ENCODE peak calls at places on chromosomes 16 and 17, in four cellular contexts. G is foreskin fibroblast, B is GM23338, W is ovary. N is an unnamed sample.
A peak's percentile ranks its signal among the peaks of the same experiment; 100 is the strongest.

GRCh38 chr17:83189673-83190385 is 110.4 kb downstream of the METRNL start:
- DNase-seq in W (peak; percentile 88), B (no peak), G (peak; percentile 88), N (peak; percentile 74)

GRCh38 chr17:79011451-79012147 is 2.0 kb upstream of the CANT1 start:
- DNase-seq in G (peak; percentile 91), W (no peak), B (no peak), N (no peak)

GRCh38 chr16:19429271-19429670 is 11.6 kb downstream of the TMC5 start:
- DNase-seq in G (no peak), W (no peak), B (no peak), N (no peak)

GRCh38 chr17:83084214-83084613 is 4.8 kb downstream of the METRNL start:
- DNase-seq in B (no peak), G (no peak), W (no peak), N (no peak)

GRCh38 chr17:56966277-56966676 is 5.4 kb upstream of the COIL start:
- DNase-seq in B (no peak), W (no peak), G (no peak), N (no peak)

GRCh38 chr17:14442798-14443553 is 142.1 kb downstream of the HS3ST3B1 start:
- DNase-seq in W (no peak), B (no peak), G (no peak), N (no peak)

GRCh38 chr16:54633943-54634362 is 296.7 kb upstream of the IRX5 start:
- DNase-seq in W (no peak), B (peak; percentile 85), G (no peak), N (no peak)

GRCh38 chr17:17740627-17741237 is 59.5 kb downstream of the RAI1 start:
- DNase-seq in B (no peak), G (no peak), W (peak; percentile 64), N (no peak)

GRCh38 chr16:1708768-1709180 is 2.8 kb downstream of the MAPK8IP3 start:
- DNase-seq in G (peak; percentile 52), W (no peak), B (no peak), N (no peak)

DNA sequence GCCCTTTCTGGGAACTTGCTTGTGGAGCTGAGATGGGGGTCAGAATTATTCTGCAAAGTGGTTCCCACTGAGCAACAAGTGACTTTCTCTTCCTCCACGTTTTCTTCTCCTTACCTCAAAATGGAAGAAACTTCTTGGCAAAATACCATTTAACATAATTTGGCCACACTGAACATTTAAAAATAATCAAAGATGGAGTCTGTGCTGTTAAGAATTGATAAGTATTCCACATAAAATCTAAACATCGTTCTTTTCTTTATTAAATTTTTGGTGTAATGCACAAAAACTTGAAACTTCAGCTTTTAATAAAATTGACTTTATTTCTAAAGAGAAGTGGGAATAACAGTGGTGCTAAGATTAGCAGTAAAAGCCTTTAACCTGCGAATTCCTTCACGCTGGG is 164.0 kb downstream of the PRKCA start:
- DNase-seq in G (no peak), B (no peak), W (no peak), N (no peak)
- H3K4me3 ChIP-seq in G (no peak overlapping the region), B (no peak overlapping the region), W (no peak overlapping the region), N (no peak overlapping the region)

GRCh38 chr16:3640632-3641501 is 13.6 kb upstream of the DNASE1 start:
- DNase-seq in W (no peak), G (no peak), B (no peak), N (no peak)
- TF ChIP-seq CTCF in W (no peak), G (no peak), B (no peak), N (no peak)

DNA sequence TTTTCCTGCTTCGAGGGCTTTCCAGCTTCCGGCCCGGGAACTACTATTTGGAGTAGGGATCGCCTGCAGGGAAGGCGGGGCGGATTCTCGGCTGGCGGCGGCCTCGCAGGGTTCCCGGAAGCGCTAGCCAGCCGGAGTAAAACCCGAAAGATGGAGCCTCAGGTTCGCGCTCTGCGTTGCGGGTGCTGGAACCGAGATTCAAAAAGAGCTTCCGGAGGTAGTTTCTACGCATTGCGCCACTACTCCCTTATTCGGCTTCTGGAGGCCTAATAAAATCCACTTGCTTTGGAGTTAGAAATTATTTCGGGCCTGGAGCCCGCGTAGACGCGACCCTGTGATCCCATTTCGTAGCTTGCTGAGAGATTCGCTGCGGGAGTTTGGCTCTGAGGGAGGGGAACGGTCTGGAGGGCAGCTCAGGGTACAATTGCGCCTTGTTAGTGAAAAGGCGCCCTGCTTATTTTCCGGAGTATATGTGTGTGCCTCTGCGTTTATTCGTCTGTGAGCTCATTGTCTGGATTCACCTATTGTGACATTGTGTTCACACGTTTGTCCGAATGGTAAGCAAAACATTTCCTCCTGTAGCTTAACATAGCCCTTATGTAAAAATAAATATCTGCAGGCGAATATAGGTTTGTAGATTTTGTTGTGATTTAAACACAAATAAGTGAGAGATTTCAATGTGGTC is 712 bp downstream of the PRAC2 start:
- DNase-seq in G (no peak), W (no peak), B (peak; percentile 88), N (no peak)
- H3K4me3 ChIP-seq in G (peak overlapping the region; percentile 20), W (no peak overlapping the region), B (peak overlapping the region; percentile 52), N (peak overlapping the region; percentile 24)

DNA sequence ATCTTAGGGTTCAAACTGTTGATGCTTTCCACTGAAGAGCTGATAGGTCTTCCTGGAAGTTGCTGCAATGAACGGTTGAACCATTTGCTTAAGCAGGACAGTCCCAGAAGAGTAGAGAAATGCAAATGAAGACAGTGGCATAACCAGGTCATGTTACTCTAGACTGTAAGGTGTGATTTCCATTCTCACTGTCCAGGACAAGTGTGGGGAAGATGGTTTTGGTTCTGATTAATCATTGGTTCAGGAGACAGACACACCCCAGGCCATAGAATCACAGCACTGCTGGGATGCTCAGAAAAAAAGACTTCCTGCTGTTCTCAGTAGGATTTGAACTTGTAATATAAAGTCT is 34.8 kb upstream of the XYLT2 start:
- DNase-seq in B (no peak), W (no peak), G (no peak), N (no peak)
- TF ChIP-seq CTCF in B (no peak), W (no peak), G (no peak), N (no peak)

GRCh38 chr16:29820271-29820701 is at the start of gene MVP:
- DNase-seq in B (no peak), W (peak; percentile 75), G (peak; percentile 77), N (no peak)

GRCh38 chr16:29821663-29822115 is 1.4 kb downstream of the MVP start:
- DNase-seq in W (peak; percentile 68), G (peak; percentile 81), B (no peak), N (peak; percentile 44)

GRCh38 chr16:29818082-29818481 is 2.1 kb downstream of the PAGR1 start:
- DNase-seq in G (no peak), W (no peak), B (no peak), N (no peak)

GRCh38 chr16:29820730-29821662 is 734 bp downstream of the MVP start:
- DNase-seq in W (peak; percentile 78), B (no peak), G (no peak), N (no peak)

DNA sequence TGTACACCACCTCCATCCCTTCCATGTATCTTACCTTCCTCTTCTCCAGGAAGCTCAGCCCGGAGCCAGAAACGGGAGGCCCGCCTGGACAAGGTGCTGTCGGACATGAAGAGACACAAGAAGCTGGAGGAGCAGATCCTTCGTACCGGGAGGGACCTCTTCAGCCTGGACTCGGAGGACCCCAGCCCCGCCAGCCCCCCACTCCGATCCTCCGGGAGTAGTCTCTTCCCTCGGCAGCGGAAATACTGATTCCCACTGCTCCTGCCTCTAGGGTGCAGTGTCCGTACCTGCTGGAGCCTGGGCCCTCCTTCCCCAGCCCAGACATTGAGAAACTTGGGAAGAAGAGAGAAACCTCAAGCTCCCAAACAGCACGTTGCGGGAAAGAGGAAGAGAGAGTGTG is 756 bp upstream of the MVP start:
- DNase-seq in G (no peak), B (no peak), W (no peak), N (no peak)
- H3K4me3 ChIP-seq in G (peak overlapping the region; percentile 58), B (no peak overlapping the region), W (no peak overlapping the region), N (no peak overlapping the region)

DNA sequence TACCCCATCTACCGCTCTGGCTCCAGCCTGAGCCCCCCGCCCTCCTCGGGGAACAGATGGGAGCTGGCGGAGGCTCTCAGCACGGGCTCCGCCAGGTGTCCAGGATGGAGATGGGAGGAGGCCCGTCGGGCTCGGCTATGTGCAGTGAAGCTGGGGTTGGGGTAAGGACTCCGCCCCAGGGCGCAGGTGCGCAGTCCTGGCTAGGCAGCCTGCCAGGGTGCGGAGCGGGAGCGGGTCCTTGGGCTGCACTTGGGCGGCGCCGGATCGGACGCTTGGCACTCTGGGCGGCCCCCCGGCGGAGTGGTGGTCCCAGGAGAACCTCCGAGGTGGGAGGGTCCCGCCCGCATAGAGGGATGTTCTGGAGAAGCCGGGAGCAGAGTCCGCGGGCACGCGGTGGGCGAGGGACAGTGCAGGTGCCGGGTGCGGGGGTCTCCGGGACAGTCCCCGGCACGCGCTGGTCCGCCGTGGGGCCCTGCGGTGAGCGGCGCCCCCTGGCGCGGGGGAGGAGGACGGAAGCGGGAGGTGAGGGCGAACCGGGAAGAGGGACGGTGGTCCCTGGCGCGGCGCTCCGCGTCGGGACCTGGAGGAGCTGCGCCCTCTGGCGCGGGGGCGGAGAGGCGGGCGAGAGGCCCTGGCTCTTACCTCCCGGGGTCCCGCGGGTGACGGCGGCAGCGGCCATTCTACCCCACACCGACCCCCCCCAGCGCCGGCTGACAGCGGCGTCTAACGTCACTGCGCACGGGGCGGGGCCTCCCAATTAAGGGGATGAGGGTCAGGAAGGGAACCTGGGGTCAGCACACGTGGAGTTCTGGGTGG is at the start of gene CAMTA2:
- DNase-seq in W (peak; percentile 93), B (peak; percentile 91), G (peak; percentile 71), N (no peak)
- TF ChIP-seq CTCF in W (peak; percentile 83), B (peak; percentile 58), G (peak; percentile 63), N (peak; percentile 52)

GRCh38 chr17:75670868-75671267 is 3.7 kb downstream of the SAP30BP start:
- DNase-seq in B (no peak), W (peak; percentile 17), G (no peak), N (no peak)

GRCh38 chr17:75667825-75668224 is 687 bp downstream of the SAP30BP start:
- DNase-seq in B (no peak), G (no peak), W (no peak), N (no peak)

GRCh38 chr17:75665981-75666380 is 973 bp downstream of the RECQL5 start:
- DNase-seq in W (peak; percentile 28), G (no peak), B (no peak), N (no peak)

GRCh38 chr17:75666959-75667790 is at the start of the genes RECQL5 and SAP30BP:
- DNase-seq in W (peak; percentile 98), B (peak; percentile 100), G (peak; percentile 98), N (peak; percentile 88)

GRCh38 chr17:75668489-75668888 is 1.4 kb downstream of the SAP30BP start:
- DNase-seq in G (no peak), W (no peak), B (no peak), N (no peak)
- H3K4me3 ChIP-seq in G (peak overlapping the region; percentile 86), W (no peak overlapping the region), B (peak overlapping the region; percentile 81), N (peak overlapping the region; percentile 73)

GRCh38 chr17:16302856-16303255 is 50.4 kb downstream of the CENPV start:
- DNase-seq in G (no peak), B (no peak), W (no peak), N (no peak)

GRCh38 chr17:16300554-16300953 is 52.7 kb downstream of the CENPV start:
- DNase-seq in G (no peak), W (no peak), B (no peak), N (no peak)

GRCh38 chr17:16301963-16302855 is 51.1 kb downstream of the CENPV start:
- DNase-seq in B (no peak), W (peak; percentile 18), G (no peak), N (no peak)

GRCh38 chr17:16304832-16305231 is 48.4 kb downstream of the CENPV start:
- DNase-seq in G (peak; percentile 45), W (peak; percentile 10), B (peak; percentile 72), N (no peak)
- TF ChIP-seq CTCF in G (peak; percentile 42), W (no peak), B (peak; percentile 65), N (peak; percentile 57)